ENCODE peak calls at places on chromosomes 6 and 20, in four cellular contexts. L, I, W and N are unnamed samples.

GRCh38 chr6:6492675-6493074 is 95.8 kb upstream of the LY86 start:
- DNase-seq in L (no peak), I (no peak), W (no peak), N (no peak)

GRCh38 chr20:52425253-52425652 is 233.7 kb upstream of the ZFP64 start:
- DNase-seq in L (no peak), I (peak), W (no peak), N (no peak)

GRCh38 chr6:170022827-170023619 is 267.9 kb downstream of the DLL1 start:
- DNase-seq in L (no peak), I (no peak), W (no peak), N (no peak)

GRCh38 chr6:47161176-47161687 is 119.1 kb upstream of the ADGRF1 start:
- DNase-seq in L (no peak), I (peak), W (no peak), N (no peak)

GRCh38 chr6:30066577-30067459 is at the start of gene PPP1R11:
- DNase-seq in L (peak), I (peak), W (peak), N (peak)

GRCh38 chr20:22302039-22302438 is 282.3 kb downstream of the FOXA2 start:
- DNase-seq in L (no peak), I (no peak), W (no peak), N (no peak)

GRCh38 chr6:167212716-167213011 is 54.9 kb upstream of the GPR31 start:
- DNase-seq in L (no peak), I (no peak), W (no peak), N (no peak)

GRCh38 chr6:43966806-43967575 is 160.3 kb downstream of the MRPL14 start:
- DNase-seq in L (no peak), I (no peak), W (no peak), N (no peak)

GRCh38 chr20:13701486-13701885 is 62.8 kb upstream of the TASP1 start:
- DNase-seq in L (no peak), I (no peak), W (no peak), N (no peak)

GRCh38 chr20:17364681-17365080 is 137.8 kb downstream of the PCSK2 start:
- DNase-seq in L (no peak), I (no peak), W (no peak), N (no peak)

GRCh38 chr20:6231551-6231950 is 108.7 kb upstream of the FERMT1 start:
- DNase-seq in L (no peak), I (peak), W (peak), N (no peak)

GRCh38 chr6:92715991-92716390 is 703.4 kb downstream of the EPHA7 start:
- DNase-seq in L (no peak), I (peak), W (peak), N (no peak)

GRCh38 chr6:6661684-6662083 is 73.2 kb downstream of the LY86 start:
- DNase-seq in L (no peak), I (peak), W (peak), N (no peak)

GRCh38 chr6:41625442-41625841 is 12.8 kb upstream of the MDFI start:
- DNase-seq in L (no peak), I (no peak), W (no peak), N (no peak)

GRCh38 chr20:51373713-51374481 is 168.6 kb downstream of the NFATC2 start:
- DNase-seq in L (no peak), I (no peak), W (peak), N (no peak)

GRCh38 chr6:8219352-8219943 is 117.1 kb upstream of the EEF1E1 start:
- DNase-seq in L (peak), I (peak), W (peak), N (no peak)

GRCh38 chr6:92810913-92811312 is 608.4 kb downstream of the EPHA7 start:
- DNase-seq in L (no peak), I (peak), W (no peak), N (no peak)

GRCh38 chr6:143962644-143962929 is 45.5 kb downstream of the PLAGL1 start:
- DNase-seq in L (no peak), I (peak), W (peak), N (no peak)

GRCh38 chr6:37024665-37025337 is 19.3 kb downstream of the FGD2 start:
- DNase-seq in L (no peak), I (peak), W (no peak), N (no peak)

GRCh38 chr20:5870462-5871021 is 79.8 kb downstream of the TRMT6 start:
- DNase-seq in L (no peak), I (no peak), W (no peak), N (no peak)

GRCh38 chr6:88725111-88725711 is 238.2 kb downstream of the RNGTT start:
- DNase-seq in L (no peak), I (peak), W (peak), N (no peak)

GRCh38 chr6:88730602-88731001 is 232.8 kb downstream of the RNGTT start:
- DNase-seq in L (no peak), I (peak), W (peak), N (no peak)

GRCh38 chr6:88734544-88734943 is 228.9 kb downstream of the RNGTT start:
- DNase-seq in L (no peak), I (no peak), W (no peak), N (no peak)

DNA sequence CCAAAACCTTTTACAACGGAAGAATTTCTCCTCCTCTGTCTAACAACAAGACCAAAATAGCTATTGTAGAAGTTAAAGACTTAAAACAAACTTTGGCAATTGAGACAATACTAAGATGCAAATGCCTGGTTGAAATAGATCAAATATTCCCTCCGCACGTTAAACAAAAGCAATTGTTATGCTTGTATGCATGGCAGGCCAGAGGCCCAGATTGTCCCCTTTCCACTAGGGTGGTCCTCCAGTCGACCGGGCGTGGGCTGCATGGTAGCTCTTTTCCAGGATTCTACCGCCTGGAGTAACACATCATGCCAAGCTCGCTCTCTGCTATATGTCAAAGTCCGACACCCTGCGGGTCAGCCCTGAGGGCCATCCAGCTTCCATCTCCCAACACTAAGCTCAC is 234.7 kb downstream of the RNGTT start:
- DNase-seq in L (no peak), I (no peak), W (no peak), N (no peak)
- TF ChIP-seq CTCF in L (no peak), I (no peak), W (no peak), N (no peak)

GRCh38 chr6:2959909-2960719 is 11.3 kb downstream of the SERPINB6 start:
- DNase-seq in L (no peak), I (peak), W (peak), N (no peak)
- TF ChIP-seq CTCF in L (no peak), I (no peak), W (no peak), N (no peak)

DNA sequence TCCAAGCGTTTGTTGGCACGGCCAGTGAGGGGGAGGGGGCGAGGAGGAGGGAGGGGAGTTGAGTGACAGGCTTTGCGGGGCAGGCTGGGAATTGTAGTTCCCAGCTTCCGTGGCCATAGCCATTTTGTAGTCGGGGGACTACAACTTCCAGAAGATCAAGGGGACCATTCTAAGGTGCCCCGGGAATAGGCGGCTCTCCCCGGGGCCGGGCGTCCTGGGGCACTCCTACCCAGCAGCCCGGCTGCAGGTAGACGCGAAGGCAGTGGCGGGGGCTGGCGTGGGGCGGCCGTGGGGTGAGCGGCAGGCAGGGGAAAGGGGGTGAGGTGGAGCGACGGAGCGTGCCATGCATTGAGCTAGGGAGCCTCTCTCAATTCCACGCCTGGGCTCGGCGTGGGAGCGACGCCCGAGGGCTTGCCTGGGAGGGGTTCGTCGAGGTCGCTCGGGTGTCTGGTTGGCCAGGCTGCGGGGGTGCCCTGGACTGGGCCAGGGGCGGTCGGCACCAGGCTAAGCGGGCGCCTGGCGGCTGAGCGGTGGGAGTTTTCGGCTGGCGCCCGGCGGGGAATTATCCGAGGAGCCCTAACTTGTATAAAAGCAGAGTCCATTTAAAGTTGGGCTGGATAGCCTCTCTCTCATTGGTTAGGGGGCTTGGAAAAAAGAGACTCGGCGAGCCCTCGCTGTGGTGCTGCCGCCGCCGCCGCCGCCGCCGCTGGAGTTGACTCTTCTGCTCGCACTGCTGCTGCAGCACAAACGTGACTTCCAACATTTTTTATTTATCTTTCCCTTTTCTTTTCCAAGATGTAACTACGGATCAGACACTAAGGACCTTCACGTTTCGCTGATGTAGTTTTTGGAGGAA is at the start of gene JARID2:
- DNase-seq in L (peak), I (peak), W (peak), N (peak)
- TF ChIP-seq CTCF in L (no peak), I (no peak), W (no peak), N (peak)

GRCh38 chr6:13328076-13328874 is at the start of gene TBC1D7:
- DNase-seq in L (peak), I (peak), W (peak), N (peak)
- TF ChIP-seq CTCF in L (no peak), I (no peak), W (peak), N (no peak)

GRCh38 chr6:163814494-163815364 is 400.2 kb downstream of the QKI start:
- DNase-seq in L (no peak), I (peak), W (peak), N (no peak)
- TF ChIP-seq CTCF in L (no peak), I (peak), W (peak), N (no peak)

GRCh38 chr20:19828233-19828632 is 70.2 kb downstream of the RIN2 start:
- DNase-seq in L (peak), I (peak), W (peak), N (no peak)
- TF ChIP-seq CTCF in L (no peak), I (peak), W (peak), N (no peak)